ENCODE peak calls at places on chromosomes 13 and 19, in seven cellular contexts. S is fibroblast of lung, O is Peyer's patch, B is adrenal gland, Q is dorsolateral prefrontal cortex, M is left ventricle myocardium inferior, J is WTC11. C is an unnamed sample.
A peak's percentile ranks its signal among the peaks of the same experiment; 100 is the strongest.

GRCh38 chr13:31965361-31966066 is 66.1 kb upstream of the FRY start:
- DNase-seq in S (peak; percentile 68), O (no peak), B (no peak), Q (no peak), M (no peak), J (no peak), C (peak; percentile 73)

GRCh38 chr13:21011378-21011777 is 50.0 kb downstream of the LATS2 start:
- DNase-seq in S (peak; percentile 74), O (no peak), B (no peak), Q (no peak), M (no peak), J (no peak), C (no peak)

GRCh38 chr19:9911524-9911923 is 24.8 kb downstream of the OLFM2 start:
- DNase-seq in S (no peak), O (no peak), B (no peak), Q (no peak), M (no peak), J (no peak), C (no peak)

GRCh38 chr19:31220540-31220939 is 128.7 kb downstream of the TSHZ3 start:
- DNase-seq in S (no peak), O (no peak), B (no peak), Q (no peak), M (no peak), J (no peak), C (no peak)

GRCh38 chr13:101242720-101243119 is 173.6 kb downstream of the NALCN start:
- DNase-seq in S (peak; percentile 30), O (no peak), B (no peak), Q (no peak), M (no peak), J (no peak), C (peak; percentile 24)

GRCh38 chr13:44011036-44011435 is 131.3 kb downstream of the LACC1 start:
- DNase-seq in S (peak; percentile 55), O (no peak), B (peak; percentile 46), Q (no peak), M (no peak), J (no peak), C (no peak)

GRCh38 chr13:73307481-73307880 is 248.7 kb downstream of the KLF5 start:
- DNase-seq in S (no peak), O (no peak), B (no peak), Q (no peak), M (no peak), J (no peak), C (peak; percentile 64)

GRCh38 chr13:32347651-32348050 is 32.3 kb downstream of the BRCA2 start:
- DNase-seq in S (no peak), O (no peak), B (no peak), Q (no peak), M (no peak), J (no peak), C (no peak)

GRCh38 chr13:24207841-24208240 is 47.3 kb downstream of the SPATA13 start:
- DNase-seq in S (no peak), O (no peak), B (no peak), Q (no peak), M (no peak), J (no peak), C (no peak)

GRCh38 chr13:111789420-111789819 is 277.5 kb upstream of the SOX1 start:
- DNase-seq in S (no peak), O (peak; percentile 33), B (no peak), Q (no peak), M (no peak), J (no peak), C (no peak)

GRCh38 chr13:44679602-44680001 is 103.5 kb upstream of the TSC22D1 start:
- DNase-seq in S (no peak), O (no peak), B (no peak), Q (no peak), M (no peak), J (no peak), C (no peak)

GRCh38 chr19:16233836-16234551 is 36.3 kb downstream of the AP1M1 start:
- DNase-seq in S (peak; percentile 9), O (no peak), B (no peak), Q (no peak), M (no peak), J (no peak), C (no peak)

GRCh38 chr13:73576291-73576690 is 517.5 kb downstream of the KLF5 start:
- DNase-seq in S (no peak), O (no peak), B (no peak), Q (no peak), M (no peak), J (no peak), C (no peak)

GRCh38 chr19:17686027-17686511 is 2.1 kb downstream of the UNC13A start:
- DNase-seq in S (peak; percentile 6), O (no peak), B (peak; percentile 27), Q (peak; percentile 52), M (no peak), J (no peak), C (no peak)

GRCh38 chr13:30735025-30735967 is at the start of gene ALOX5AP:
- DNase-seq in S (no peak), O (no peak), B (no peak), Q (no peak), M (no peak), J (no peak), C (no peak)

GRCh38 chr13:30466358-30466714 is 600 bp upstream of the HMGB1 start:
- DNase-seq in S (peak; percentile 53), O (no peak), B (no peak), Q (no peak), M (no peak), J (no peak), C (no peak)

GRCh38 chr19:16319466-16319865 is 5.2 kb upstream of the KLF2 start:
- DNase-seq in S (peak; percentile 59), O (no peak), B (no peak), Q (no peak), M (no peak), J (no peak), C (no peak)

GRCh38 chr19:17305517-17306284 is at the start of gene MRPL34:
- DNase-seq in S (peak; percentile 97), O (peak; percentile 98), B (peak; percentile 98), Q (peak; percentile 97), M (peak; percentile 93), J (peak; percentile 99), C (peak; percentile 99)

GRCh38 chr13:91155512-91156114 is 191.9 kb upstream of the MIR17HG start:
- DNase-seq in S (no peak), O (no peak), B (no peak), Q (no peak), M (no peak), J (no peak), C (no peak)

DNA sequence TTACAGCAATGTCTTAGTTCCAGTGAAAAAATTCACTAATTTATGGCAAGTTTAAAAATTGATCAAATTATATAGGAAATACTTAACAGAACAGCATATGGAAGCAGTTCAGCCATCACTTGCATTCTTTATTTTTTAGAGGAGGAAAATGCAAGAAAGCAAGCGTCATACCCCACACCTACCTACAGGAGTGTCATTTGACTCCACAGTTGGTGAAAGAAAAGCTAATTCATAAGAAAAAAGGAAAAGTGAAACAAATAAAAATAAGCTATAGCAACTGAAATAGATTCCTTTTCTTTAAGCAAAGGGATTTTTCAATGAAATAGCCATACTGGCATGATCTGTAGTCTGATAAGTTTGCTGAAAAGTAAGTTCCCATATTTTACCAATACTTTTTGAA is 111.0 kb downstream of the DOCK9 start:
- DNase-seq in S (no peak), O (no peak), B (no peak), Q (no peak), M (no peak), J (no peak), C (no peak)
- TF ChIP-seq CTCF in S (no peak), O (no peak), B (no peak), Q (no peak), M (no peak), J (no peak), C (peak; percentile 7)

DNA sequence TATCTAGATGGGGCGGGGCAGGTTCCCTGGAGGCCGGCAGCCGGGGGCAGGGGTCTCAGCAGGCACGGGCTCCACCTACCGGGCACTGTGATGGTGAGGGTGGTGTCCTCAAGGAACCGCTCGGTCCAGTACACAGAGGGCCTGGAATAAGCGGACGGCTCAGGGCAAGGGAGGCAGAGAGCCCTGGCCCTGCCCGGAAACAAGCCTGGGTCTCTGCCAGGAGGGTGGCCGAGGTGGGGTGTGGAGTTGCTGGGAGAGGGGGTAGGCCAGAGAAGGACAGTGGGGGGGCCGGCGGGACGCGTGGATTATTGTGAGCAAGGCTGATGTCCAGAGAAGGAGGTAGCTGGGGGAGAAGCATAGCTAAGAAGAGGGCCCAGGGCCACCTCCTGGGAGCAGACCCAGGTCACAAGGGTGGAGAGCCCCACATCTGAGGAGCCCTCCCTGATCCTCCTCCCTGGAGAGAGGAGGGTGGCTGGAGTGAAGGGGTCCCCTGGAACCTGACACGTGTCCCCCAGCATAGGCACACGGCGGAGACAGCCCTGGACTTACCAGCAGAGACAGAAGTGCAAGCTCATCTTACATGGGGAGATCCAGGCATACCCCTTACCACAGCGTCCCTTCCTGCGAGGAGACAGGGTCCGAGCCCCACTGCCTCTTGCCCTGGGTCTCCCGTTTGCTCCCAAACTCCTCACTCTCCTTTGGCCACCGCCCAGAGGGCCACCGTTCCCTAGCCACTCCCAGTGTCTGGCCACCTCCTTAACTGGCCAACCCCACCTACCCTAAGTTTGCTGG is 29.0 kb upstream of the MIER2 start:
- DNase-seq in S (no peak), O (peak; percentile 39), B (no peak), Q (peak; percentile 5), M (no peak), J (no peak), C (no peak)
- TF ChIP-seq CTCF in S (no peak), O (no peak), B (no peak), Q (no peak), M (no peak), J (no peak), C (no peak)

GRCh38 chr19:57583521-57584416 is at the start of gene ZIK1:
- DNase-seq in S (peak; percentile 91), O (peak; percentile 70), B (peak; percentile 94), Q (peak; percentile 98), M (peak; percentile 92), J (peak; percentile 95), C (peak; percentile 91)
- TF ChIP-seq CTCF in S (no peak), O (peak; percentile 17), B (no peak), Q (peak; percentile 51), M (peak; percentile 16), J (no peak), C (no peak)

GRCh38 chr19:48446579-48446978 is 796 bp downstream of the GRWD1 start:
- DNase-seq in S (no peak), O (no peak), B (no peak), Q (no peak), M (no peak), J (no peak), C (no peak)

GRCh38 chr19:48445606-48446481 is at the start of gene GRWD1:
- DNase-seq in S (peak; percentile 96), O (peak; percentile 89), B (peak; percentile 93), Q (peak; percentile 94), M (peak; percentile 84), J (peak; percentile 91), C (peak; percentile 95)

GRCh38 chr19:48444933-48445194 is 919 bp upstream of the GRWD1 start:
- DNase-seq in S (no peak), O (no peak), B (no peak), Q (no peak), M (no peak), J (no peak), C (no peak)

GRCh38 chr19:48444129-48444932 is 1.5 kb upstream of the GRWD1 start:
- DNase-seq in S (no peak), O (no peak), B (no peak), Q (no peak), M (no peak), J (no peak), C (no peak)

GRCh38 chr19:48445256-48445605 is 552 bp upstream of the GRWD1 start:
- DNase-seq in S (peak; percentile 93), O (no peak), B (peak; percentile 48), Q (peak; percentile 45), M (no peak), J (no peak), C (peak; percentile 94)
- TF ChIP-seq CTCF in S (peak; percentile 83), O (peak; percentile 34), B (peak; percentile 58), Q (peak; percentile 42), M (peak; percentile 60), J (no peak), C (peak; percentile 75)

C was measured in fibroblast of villous mesenchyme.